ENCODE peak calls at places on chromosomes 6 and 20, in four cellular contexts. T, D, V and C are unnamed samples.

GRCh38 chr20:652611-653109 is 340 bp downstream of the SRXN1 start:
- DNase-seq in T (no peak), D (no peak), V (peak; percentile 16), C (no peak)

GRCh38 chr20:50358959-50359358 is 151.2 kb upstream of the PTPN1 start:
- DNase-seq in T (no peak), D (no peak), V (no peak), C (no peak)

GRCh38 chr6:149266659-149267058 is 50.9 kb upstream of the TAB2 start:
- DNase-seq in T (no peak), D (no peak), V (no peak), C (no peak)

GRCh38 chr6:47749726-47750125 is 32.1 kb upstream of the OPN5 start:
- DNase-seq in T (no peak), D (no peak), V (no peak), C (no peak)

GRCh38 chr6:39053854-39054576 is 5.4 kb downstream of the GLP1R start:
- DNase-seq in T (no peak), D (no peak), V (no peak), C (no peak)

GRCh38 chr6:16322666-16323312 is 84.4 kb downstream of the GMPR start:
- DNase-seq in T (no peak), D (peak; percentile 79), V (peak; percentile 91), C (no peak)

GRCh38 chr6:16669227-16669626 is 92.0 kb downstream of the ATXN1 start:
- DNase-seq in T (no peak), D (no peak), V (peak; percentile 53), C (peak; percentile 91)

GRCh38 chr20:25622049-25622448 is 1.8 kb downstream of the NANP start:
- DNase-seq in T (no peak), D (no peak), V (no peak), C (no peak)

GRCh38 chr6:88142299-88142668 is 23.9 kb downstream of the CNR1 start:
- DNase-seq in T (no peak), D (no peak), V (no peak), C (no peak)

GRCh38 chr6:37956711-37957110 is 137.2 kb downstream of the ZFAND3 start:
- DNase-seq in T (no peak), D (no peak), V (no peak), C (no peak)

GRCh38 chr6:149566372-149567193 is at the start of gene GINM1:
- DNase-seq in T (peak; percentile 90), D (peak; percentile 76), V (peak; percentile 29), C (no peak)

GRCh38 chr6:125101656-125102055 is 51.9 kb upstream of the TPD52L1 start:
- DNase-seq in T (no peak), D (no peak), V (peak; percentile 21), C (no peak)
- H3K4me3 ChIP-seq in T (no peak overlapping the region), D (no peak overlapping the region), V (no peak overlapping the region), C (no peak overlapping the region)

GRCh38 chr6:159852877-159853276 is 37.9 kb upstream of the MAS1 start:
- DNase-seq in T (no peak), D (no peak), V (peak; percentile 8), C (no peak)
- TF ChIP-seq CTCF in T (no peak), D (no peak), V (peak; percentile 29), C (no peak)

DNA sequence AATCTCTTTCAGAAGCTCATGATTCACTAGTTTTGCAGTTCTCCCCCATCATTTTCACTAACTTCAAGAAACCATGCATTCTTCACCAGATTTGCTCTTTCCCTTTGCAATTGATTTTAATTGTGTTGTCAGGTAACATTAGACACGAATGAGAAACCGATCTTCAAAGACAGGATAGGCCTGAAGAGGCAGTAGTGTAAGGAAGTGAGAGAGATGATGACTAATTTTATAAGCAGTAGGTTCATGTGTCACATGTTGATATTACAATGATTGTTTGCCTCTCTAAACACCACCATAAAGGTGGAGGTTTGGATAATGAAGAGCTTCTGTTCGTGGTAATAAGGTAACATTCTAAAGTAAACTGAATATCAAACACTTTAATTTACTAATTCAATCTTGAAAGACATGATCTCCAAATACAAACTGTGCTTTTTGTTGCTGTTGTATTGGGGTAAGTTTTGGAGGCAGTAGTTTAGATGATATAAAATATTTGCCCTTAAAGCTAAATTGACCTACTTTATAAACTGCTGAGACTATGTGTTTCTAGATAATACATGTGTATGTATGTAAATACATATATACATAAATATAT is 207.2 kb downstream of the PHACTR1 start:
- DNase-seq in T (no peak), D (no peak), V (no peak), C (no peak)
- H3K4me3 ChIP-seq in T (no peak overlapping the region), D (no peak overlapping the region), V (no peak overlapping the region), C (no peak overlapping the region)

GRCh38 chr20:2750343-2751251 is 49.8 kb downstream of the CPXM1 start:
- DNase-seq in T (no peak), D (peak; percentile 72), V (peak; percentile 53), C (no peak)
- TF ChIP-seq CTCF in T (no peak), D (no peak), V (no peak), C (no peak)

GRCh38 chr20:57351042-57351783 is at the start of gene RAE1:
- DNase-seq in T (peak; percentile 96), D (peak; percentile 95), V (peak; percentile 93), C (peak; percentile 80)

GRCh38 chr20:57346477-57346876 is 4.6 kb upstream of the RAE1 start:
- DNase-seq in T (no peak), D (peak; percentile 77), V (peak; percentile 66), C (peak; percentile 50)

GRCh38 chr20:57350086-57350710 is 857 bp upstream of the RAE1 start:
- DNase-seq in T (no peak), D (no peak), V (no peak), C (no peak)

GRCh38 chr20:57347393-57347792 is 3.7 kb upstream of the RAE1 start:
- DNase-seq in T (no peak), D (no peak), V (no peak), C (no peak)

GRCh38 chr20:57352305-57352704 is 1.2 kb downstream of the RAE1 start:
- DNase-seq in T (no peak), D (no peak), V (no peak), C (no peak)
- H3K4me3 ChIP-seq in T (no peak overlapping the region), D (peak overlapping the region; percentile 74), V (peak overlapping the region; percentile 96), C (peak overlapping the region; percentile 73)

DNA sequence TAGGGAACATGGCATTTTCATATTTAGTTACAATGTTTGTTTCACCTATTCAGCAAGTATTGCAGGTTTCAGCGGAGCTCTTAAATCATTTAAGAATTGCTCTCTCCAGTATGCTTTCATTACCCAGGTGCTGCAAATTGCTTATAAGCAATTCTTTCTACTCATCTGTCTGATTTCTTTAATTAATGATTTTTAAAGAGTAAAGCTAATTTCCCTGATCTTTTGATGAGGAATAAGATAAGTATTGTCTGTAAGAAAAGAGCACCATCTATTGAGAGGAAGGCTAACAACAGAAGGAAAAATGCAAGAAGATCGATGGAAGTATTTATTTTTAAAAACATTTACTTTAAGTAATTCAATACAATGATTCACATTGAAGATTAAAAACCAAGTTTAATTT is 2.0 kb downstream of the OPRM1 start:
- DNase-seq in T (no peak), D (no peak), V (no peak), C (no peak)
- TF ChIP-seq CTCF in T (no peak), D (no peak), V (no peak), C (no peak)

GRCh38 chr6:29552512-29553051 is 7.0 kb downstream of the UBD start:
- DNase-seq in T (no peak), D (no peak), V (peak; percentile 85), C (peak; percentile 46)
- H3K4me3 ChIP-seq in T (no peak overlapping the region), D (no peak overlapping the region), V (no peak overlapping the region), C (no peak overlapping the region)

DNA sequence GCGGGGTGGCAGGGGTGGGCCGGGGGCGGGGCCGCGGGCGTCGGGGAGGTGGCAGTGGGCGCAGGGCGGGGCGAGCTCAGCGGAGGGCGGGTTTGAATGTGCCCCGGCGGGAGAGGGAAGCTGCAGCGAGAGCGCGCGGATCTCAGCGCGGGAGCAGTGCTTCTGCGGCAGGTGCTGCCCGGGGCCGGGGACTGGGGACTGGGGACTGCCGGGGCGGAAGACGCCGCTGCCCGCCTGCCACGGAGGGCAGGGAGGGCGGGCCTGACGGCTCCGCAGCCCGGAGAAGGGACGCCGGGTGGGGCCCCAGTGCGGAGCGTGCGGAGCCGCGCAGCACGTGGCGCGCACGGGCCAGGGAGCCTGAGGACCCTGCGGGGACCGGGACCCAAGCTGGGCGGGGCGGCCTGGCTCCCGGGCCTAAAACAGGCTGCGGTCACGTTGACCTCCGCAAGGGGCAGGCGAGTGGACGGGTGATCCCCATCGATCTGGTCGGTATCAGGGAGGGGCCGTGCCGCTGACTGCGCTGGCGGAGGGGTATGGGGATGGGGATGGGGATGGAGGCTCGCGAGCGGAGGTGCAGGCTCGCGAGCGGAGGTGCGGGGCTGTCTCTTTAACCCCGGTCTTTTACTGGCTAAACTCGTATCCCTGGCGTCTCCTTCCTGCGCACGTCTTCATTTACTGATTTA is at the start of gene SLC29A1:
- DNase-seq in T (peak; percentile 97), D (peak; percentile 89), V (peak; percentile 49), C (no peak)
- TF ChIP-seq CTCF in T (no peak), D (no peak), V (peak; percentile 10), C (no peak)

DNA sequence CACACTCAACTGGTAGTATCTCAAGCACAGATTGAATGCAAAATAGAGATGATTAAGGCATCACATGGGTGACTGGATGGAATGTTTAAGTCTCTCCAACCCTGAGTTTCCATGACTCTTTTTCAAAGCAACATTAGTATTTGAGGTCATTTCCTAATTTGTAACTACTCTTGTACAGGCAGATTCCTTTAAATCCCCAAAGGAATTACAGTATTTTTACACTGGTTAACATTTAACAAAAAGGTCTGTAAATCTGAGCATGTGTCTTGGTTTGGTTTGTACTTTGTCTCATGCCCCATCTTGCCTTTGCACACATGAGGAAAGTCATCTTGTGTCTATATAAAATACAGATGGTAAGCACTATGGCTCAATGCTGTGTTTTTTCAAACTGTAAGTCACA is 15.1 kb downstream of the RMND1 start:
- DNase-seq in T (no peak), D (no peak), V (peak; percentile 58), C (no peak)
- H3K4me3 ChIP-seq in T (no peak overlapping the region), D (no peak overlapping the region), V (no peak overlapping the region), C (no peak overlapping the region)

GRCh38 chr6:18596529-18596835 is 209.3 kb downstream of the RNF144B start:
- DNase-seq in T (no peak), D (no peak), V (no peak), C (no peak)
- TF ChIP-seq CTCF in T (no peak), D (no peak), V (no peak), C (no peak)